ENCODE peak calls at places on chromosomes 4 and X, in six cellular contexts. F is effector memory CD4-positive, alpha-beta T cell; T is breast epithelium; P is adrenal gland; S is GM12878; Q is hepatocyte. M is an unnamed sample.

GRCh38 chrX:14872355-14872754 is 514 bp downstream of the FANCB start:
- DNase-seq in P (no peak), Q (no peak), F (no peak), S (no peak), T (no peak), M (no peak)

GRCh38 chr4:39699676-39700409 is 1.9 kb downstream of the UBE2K start:
- DNase-seq in F (no peak), T (no peak), P (no peak), S (no peak), Q (no peak), M (no peak)

GRCh38 chr4:95643627-95644026 is 94.9 kb upstream of the UNC5C start:
- DNase-seq in P (no peak), T (no peak), Q (no peak), F (no peak), S (no peak), M (no peak)

GRCh38 chrX:40471965-40472648 is 108.7 kb upstream of the ATP6AP2 start:
- DNase-seq in Q (peak; percentile 87), T (peak; percentile 52), F (no peak), S (peak; percentile 33), P (no peak), M (no peak)

GRCh38 chr4:41712413-41712812 is 36.1 kb downstream of the PHOX2B start:
- DNase-seq in T (no peak), F (no peak), P (no peak), Q (no peak), S (no peak), M (no peak)

GRCh38 chr4:38868055-38868965 is 704 bp downstream of the FAM114A1 start:
- DNase-seq in T (no peak), S (no peak), F (no peak), Q (peak; percentile 54), P (peak; percentile 60), M (no peak)

GRCh38 chr4:5999830-6000365 is 18.3 kb downstream of the C4orf50 start:
- DNase-seq in S (no peak), Q (no peak), F (no peak), T (no peak), P (no peak), M (no peak)

GRCh38 chrX:43469391-43470054 is 186.6 kb upstream of the MAOA start:
- DNase-seq in S (no peak), P (no peak), T (no peak), Q (no peak), F (no peak), M (no peak)

GRCh38 chrX:87663421-87663820 is 145.8 kb downstream of the KLHL4 start:
- DNase-seq in S (no peak), Q (no peak), F (no peak), P (no peak), T (no peak), M (no peak)

GRCh38 chrX:17987783-17988182 is 126.7 kb upstream of the RAI2 start:
- DNase-seq in S (no peak), P (no peak), T (no peak), Q (no peak), F (no peak), M (no peak)

GRCh38 chrX:79094075-79094832 is 50.2 kb upstream of the GPR174 start:
- DNase-seq in F (no peak), Q (no peak), S (no peak), P (no peak), T (no peak), M (no peak)

GRCh38 chr4:119025440-119025839 is 110.2 kb upstream of the MYOZ2 start:
- DNase-seq in T (no peak), F (no peak), P (peak; percentile 59), S (no peak), Q (peak; percentile 66), M (no peak)

GRCh38 chr4:109005523-109005922 is 242.7 kb upstream of the ETNPPL start:
- DNase-seq in F (no peak), T (no peak), S (no peak), P (no peak), Q (no peak), M (no peak)

GRCh38 chr4:184392748-184393334 is 81.5 kb downstream of the IRF2 start:
- DNase-seq in T (no peak), Q (no peak), F (no peak), S (no peak), P (no peak), M (no peak)

GRCh38 chr4:140867338-140867737 is 111.2 kb upstream of the TBC1D9 start:
- DNase-seq in T (no peak), S (no peak), F (no peak), Q (no peak), P (no peak), M (no peak)

GRCh38 chrX:134256684-134257083 is 19.7 kb downstream of the CCDC160 start:
- DNase-seq in Q (no peak), S (no peak), P (no peak), F (no peak), T (no peak), M (no peak)

DNA sequence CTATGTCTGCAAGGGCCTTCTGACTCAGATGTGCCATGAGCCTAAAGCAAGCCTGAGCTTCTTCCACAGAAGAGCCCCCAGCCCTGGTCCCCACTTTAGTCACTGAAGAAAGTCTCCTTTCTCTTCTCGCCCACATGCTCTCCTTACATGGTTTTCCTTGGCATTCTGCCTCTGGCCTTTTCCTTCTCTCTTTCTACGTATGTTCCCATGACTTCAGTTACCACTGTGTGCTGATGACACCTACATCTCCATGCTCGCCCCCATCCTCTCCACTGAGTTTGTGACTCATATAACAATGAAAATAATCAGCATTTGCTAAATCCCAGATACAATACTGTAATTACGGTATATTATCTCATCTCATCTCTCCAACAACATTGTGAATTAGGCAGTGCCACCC is 149.3 kb downstream of the AMMECR1 start:
- DNase-seq in T (no peak), S (no peak), P (no peak), F (no peak), Q (no peak), M (no peak)
- H3K27ac ChIP-seq in T (no peak overlapping the region), S (no peak overlapping the region), P (no peak overlapping the region), F (no peak overlapping the region), Q (no peak overlapping the region), M (no peak overlapping the region)

GRCh38 chrX:120302434-120302833 is 8.8 kb downstream of the TMEM255A start:
- DNase-seq in T (no peak), Q (peak; percentile 23), S (peak; percentile 61), P (no peak), F (peak; percentile 23), M (no peak)
- H3K27ac ChIP-seq in T (no peak overlapping the region), Q (no peak overlapping the region), S (peak overlapping the region; percentile 62), P (no peak overlapping the region), F (no peak overlapping the region), M (no peak overlapping the region)

GRCh38 chrX:49043987-49044281 is 777 bp upstream of the TFE3 start:
- DNase-seq in S (no peak), Q (no peak), P (no peak), T (no peak), F (no peak), M (no peak)
- H3K27ac ChIP-seq in S (peak overlapping the region; percentile 48), Q (peak overlapping the region; percentile 49), P (no peak overlapping the region), T (peak overlapping the region; percentile 73), F (peak overlapping the region; percentile 76), M (peak overlapping the region; percentile 77)

GRCh38 chrX:50700921-50701320 is 113.1 kb downstream of the SHROOM4 start:
- DNase-seq in P (peak; percentile 30), F (no peak), T (no peak), Q (no peak), S (no peak), M (no peak)

GRCh38 chrX:50704360-50704759 is 109.6 kb downstream of the SHROOM4 start:
- DNase-seq in Q (no peak), T (no peak), S (no peak), P (no peak), F (no peak), M (no peak)

GRCh38 chrX:50697691-50698090 is 116.3 kb downstream of the SHROOM4 start:
- DNase-seq in F (no peak), P (no peak), Q (peak; percentile 44), T (no peak), S (no peak), M (no peak)

GRCh38 chrX:50698944-50699343 is 115.0 kb downstream of the SHROOM4 start:
- DNase-seq in T (no peak), P (no peak), Q (no peak), F (no peak), S (no peak), M (no peak)
- H3K27ac ChIP-seq in T (no peak overlapping the region), P (no peak overlapping the region), Q (no peak overlapping the region), F (no peak overlapping the region), S (no peak overlapping the region), M (no peak overlapping the region)

GRCh38 chrX:285076-285677 is 4.0 kb downstream of the PLCXD1 start:
- DNase-seq in F (no peak), P (no peak), T (no peak), S (no peak), Q (no peak), M (no peak)
- H3K27ac ChIP-seq in F (no peak overlapping the region), P (no peak overlapping the region), T (no peak overlapping the region), S (no peak overlapping the region), Q (no peak overlapping the region), M (no peak overlapping the region)

DNA sequence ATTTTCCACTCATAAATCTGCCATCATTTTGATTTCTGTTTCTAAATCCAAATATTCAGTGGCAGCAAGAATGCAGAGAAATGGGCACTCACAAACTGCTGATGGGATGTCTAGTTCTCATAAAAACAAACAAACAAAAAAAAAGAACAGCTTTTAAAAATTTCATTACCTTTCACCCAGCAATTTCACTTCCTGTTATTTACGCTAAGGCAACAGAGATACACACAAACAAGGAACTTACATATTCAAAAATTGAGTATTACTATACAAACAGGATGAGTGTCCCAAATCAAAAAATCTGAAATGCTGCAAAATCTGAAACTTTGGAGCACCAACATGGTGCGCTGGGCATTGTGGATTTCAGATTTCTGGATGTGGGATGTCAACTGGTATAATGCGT is 36.4 kb downstream of the FAT1 start:
- DNase-seq in P (no peak), F (no peak), T (no peak), S (no peak), Q (no peak), M (no peak)
- H3K27ac ChIP-seq in P (no peak overlapping the region), F (no peak overlapping the region), T (no peak overlapping the region), S (no peak overlapping the region), Q (no peak overlapping the region), M (no peak overlapping the region)

DNA sequence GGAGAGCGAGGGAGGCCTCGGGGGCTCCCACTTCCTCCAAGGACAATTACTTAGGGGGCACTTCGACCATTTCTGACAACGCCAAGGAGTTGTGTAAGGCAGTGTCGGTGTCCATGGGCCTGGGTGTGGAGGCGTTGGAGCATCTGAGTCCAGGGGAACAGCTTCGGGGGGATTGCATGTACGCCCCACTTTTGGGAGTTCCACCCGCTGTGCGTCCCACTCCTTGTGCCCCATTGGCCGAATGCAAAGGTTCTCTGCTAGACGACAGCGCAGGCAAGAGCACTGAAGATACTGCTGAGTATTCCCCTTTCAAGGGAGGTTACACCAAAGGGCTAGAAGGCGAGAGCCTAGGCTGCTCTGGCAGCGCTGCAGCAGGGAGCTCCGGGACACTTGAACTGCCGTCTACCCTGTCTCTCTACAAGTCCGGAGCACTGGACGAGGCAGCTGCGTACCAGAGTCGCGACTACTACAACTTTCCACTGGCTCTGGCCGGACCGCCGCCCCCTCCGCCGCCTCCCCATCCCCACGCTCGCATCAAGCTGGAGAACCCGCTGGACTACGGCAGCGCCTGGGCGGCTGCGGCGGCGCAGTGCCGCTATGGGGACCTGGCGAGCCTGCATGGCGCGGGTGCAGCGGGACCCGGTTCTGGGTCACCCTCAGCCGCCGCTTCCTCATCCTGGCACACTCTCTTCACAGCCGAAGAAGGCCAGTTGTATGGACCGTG is 2.1 kb downstream of the AR start:
- DNase-seq in T (no peak), F (no peak), Q (peak; percentile 34), S (no peak), P (no peak), M (no peak)
- H3K27ac ChIP-seq in T (peak overlapping the region; percentile 17), F (no peak overlapping the region), Q (no peak overlapping the region), S (no peak overlapping the region), P (no peak overlapping the region), M (peak overlapping the region; percentile 43)

GRCh38 chrX:68672581-68673318 is 25.3 kb downstream of the STARD8 start:
- DNase-seq in Q (no peak), T (no peak), F (no peak), S (no peak), P (no peak), M (no peak)
- H3K27ac ChIP-seq in Q (peak overlapping the region; percentile 29), T (peak overlapping the region; percentile 29), F (no peak overlapping the region), S (no peak overlapping the region), P (no peak overlapping the region), M (peak overlapping the region; percentile 11)